ENCODE peak calls at places on chromosomes 7 and 10, in four cellular contexts. T is lower lobe of right lung, O is IMR-90, B is tibial nerve. K is an unnamed sample.

GRCh38 chr10:118783776-118784542 is 29.2 kb upstream of the CACUL1 start:
- DNase-seq in T (no peak), B (no peak), O (no peak), K (no peak)

GRCh38 chr7:103446046-103446520 is at the start of gene SLC26A5:
- DNase-seq in B (no peak), O (no peak), T (peak), K (no peak)

GRCh38 chr10:79933961-79934360 is 14.9 kb downstream of the SFTPD start:
- DNase-seq in O (no peak), B (no peak), T (no peak), K (no peak)

GRCh38 chr7:47080816-47081215 is 501.1 kb downstream of the TNS3 start:
- DNase-seq in O (peak), B (no peak), T (no peak), K (no peak)

GRCh38 chr10:82394122-82394521 is 519.1 kb downstream of the NRG3 start:
- DNase-seq in T (no peak), O (no peak), B (no peak), K (no peak)

GRCh38 chr10:80530251-80530650 is 7.5 kb upstream of the SH2D4B start:
- DNase-seq in T (no peak), O (peak), B (no peak), K (no peak)

GRCh38 chr7:17437586-17437985 is 139.1 kb downstream of the AHR start:
- DNase-seq in O (no peak), B (no peak), T (no peak), K (no peak)

GRCh38 chr7:112212516-112213036 is 6.1 kb downstream of the ZNF277 start:
- DNase-seq in T (no peak), O (peak), B (no peak), K (no peak)

GRCh38 chr10:72719941-72720592 is 28.1 kb downstream of the MCU start:
- DNase-seq in B (no peak), T (no peak), O (no peak), K (no peak)

GRCh38 chr10:6171891-6172354 is 30.8 kb upstream of the PFKFB3 start:
- DNase-seq in O (peak), B (no peak), T (no peak), K (peak)

GRCh38 chr7:142776206-142776844 is 5.6 kb downstream of the PRSS2 start:
- DNase-seq in T (no peak), O (peak), B (no peak), K (no peak)

GRCh38 chr10:71444284-71445054 is 47.7 kb downstream of the CDH23 start:
- DNase-seq in B (no peak), O (no peak), T (no peak), K (no peak)

GRCh38 chr7:115941703-115942268 is 88.8 kb downstream of the TFEC start:
- DNase-seq in O (peak), T (no peak), B (no peak), K (no peak)

GRCh38 chr7:23247101-23247601 is 576 bp downstream of the GPNMB start:
- DNase-seq in T (no peak), O (no peak), B (no peak), K (no peak)

GRCh38 chr7:23247602-23248335 is 1.2 kb downstream of the GPNMB start:
- DNase-seq in O (no peak), B (peak), T (peak), K (no peak)

GRCh38 chr7:23249486-23249885 is 2.9 kb downstream of the GPNMB start:
- DNase-seq in T (no peak), O (no peak), B (no peak), K (no peak)

GRCh38 chr7:23244335-23244635 is 2.3 kb upstream of the GPNMB start:
- DNase-seq in B (no peak), T (no peak), O (no peak), K (no peak)

GRCh38 chr7:23246540-23246939 is at the start of gene GPNMB:
- DNase-seq in T (no peak), B (peak), O (peak), K (peak)
- H3K4me3 ChIP-seq in T (peak), B (peak), O (no peak), K (peak)

GRCh38 chr7:25830228-25830627 is 321.8 kb upstream of the NFE2L3 start:
- DNase-seq in B (no peak), O (no peak), T (no peak), K (no peak)
- TF ChIP-seq CTCF in B (no peak), O (no peak), T (no peak), K (no peak)

DNA sequence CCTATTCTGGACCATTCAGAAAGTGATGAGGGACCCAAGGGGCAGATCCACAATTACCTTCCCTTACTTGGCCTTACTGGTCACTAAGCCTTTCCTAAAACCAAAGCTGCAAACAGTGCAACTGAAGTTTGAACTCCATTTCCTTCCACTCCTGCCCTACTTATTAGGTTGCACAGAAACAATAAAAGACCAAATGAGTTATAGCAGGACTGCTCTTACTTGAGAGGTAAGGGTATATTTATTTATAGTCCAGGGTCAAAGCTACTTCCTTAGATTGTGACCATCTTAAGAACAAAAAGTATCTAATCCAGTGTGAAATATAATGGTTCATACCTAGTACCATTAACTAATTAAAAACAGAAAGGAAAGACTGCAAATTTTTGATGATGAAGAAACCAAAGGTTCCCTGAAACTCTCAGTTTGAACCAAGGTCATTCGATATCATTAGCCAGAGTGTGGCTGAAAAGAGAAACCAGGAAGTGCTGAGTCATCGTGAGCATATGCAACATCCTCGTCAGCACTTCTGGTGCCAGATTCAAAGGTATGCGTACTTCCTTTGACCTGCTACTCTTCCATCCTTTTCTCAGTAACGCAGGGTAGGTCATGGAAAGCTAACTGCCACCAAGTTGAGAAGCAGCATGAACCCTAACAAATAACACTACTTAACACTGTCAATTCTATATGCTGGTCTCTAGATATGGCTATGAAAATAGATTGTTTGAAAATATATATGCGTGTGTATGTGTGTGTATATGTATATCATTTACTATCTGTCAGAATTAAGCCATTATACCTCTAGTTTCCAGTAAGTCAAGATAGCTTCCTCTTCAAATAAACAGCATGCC is 26.8 kb downstream of the CDK6 start:
- DNase-seq in B (no peak), T (no peak), O (peak), K (peak)
- H3K4me3 ChIP-seq in B (no peak), T (no peak), O (no peak), K (no peak)

GRCh38 chr7:3301831-3302618 is 973 bp downstream of the SDK1 start:
- DNase-seq in T (no peak), B (no peak), O (peak), K (no peak)
- TF ChIP-seq CTCF in T (peak), B (peak), O (no peak), K (no peak)

DNA sequence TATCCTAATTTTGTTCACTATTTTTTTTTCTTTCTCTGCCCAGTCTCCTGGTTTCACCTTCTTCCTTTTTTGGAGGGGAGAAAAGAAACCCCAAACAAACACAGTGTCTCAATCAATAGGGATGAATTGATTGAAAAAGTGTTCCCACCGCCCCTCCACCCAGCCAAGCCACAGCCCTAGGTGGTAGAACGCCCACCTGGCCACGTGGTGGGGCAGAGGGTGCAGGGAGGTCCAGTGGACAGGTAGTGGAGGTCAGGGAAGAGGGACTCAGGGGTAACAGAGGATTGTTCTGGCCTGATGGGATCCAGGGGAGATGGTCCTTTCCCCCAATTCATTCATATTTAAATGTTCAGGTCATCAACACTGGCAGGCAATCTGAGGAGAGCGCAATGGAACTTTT is 1.8 kb downstream of the INHBA start:
- DNase-seq in B (no peak), T (no peak), O (no peak), K (no peak)
- H3K4me3 ChIP-seq in B (peak), T (peak), O (peak), K (peak)

GRCh38 chr7:91293136-91293535 is 28.9 kb downstream of the FZD1 start:
- DNase-seq in B (no peak), T (no peak), O (no peak), K (no peak)

GRCh38 chr7:91293840-91294239 is 29.6 kb downstream of the FZD1 start:
- DNase-seq in B (no peak), O (no peak), T (no peak), K (no peak)

GRCh38 chr7:91291302-91291701 is 27.1 kb downstream of the FZD1 start:
- DNase-seq in B (no peak), O (no peak), T (no peak), K (no peak)

GRCh38 chr7:91292506-91292905 is 28.3 kb downstream of the FZD1 start:
- DNase-seq in O (no peak), T (no peak), B (no peak), K (no peak)

GRCh38 chr7:91291902-91292301 is 27.7 kb downstream of the FZD1 start:
- DNase-seq in T (no peak), B (no peak), O (no peak), K (no peak)
- TF ChIP-seq CTCF in T (no peak), B (no peak), O (no peak), K (no peak)

GRCh38 chr10:96641396-96641795 is 54.6 kb upstream of the TM9SF3 start:
- DNase-seq in T (no peak), O (no peak), B (no peak), K (no peak)
- H3K4me3 ChIP-seq in T (no peak), O (no peak), B (no peak), K (no peak)

DNA sequence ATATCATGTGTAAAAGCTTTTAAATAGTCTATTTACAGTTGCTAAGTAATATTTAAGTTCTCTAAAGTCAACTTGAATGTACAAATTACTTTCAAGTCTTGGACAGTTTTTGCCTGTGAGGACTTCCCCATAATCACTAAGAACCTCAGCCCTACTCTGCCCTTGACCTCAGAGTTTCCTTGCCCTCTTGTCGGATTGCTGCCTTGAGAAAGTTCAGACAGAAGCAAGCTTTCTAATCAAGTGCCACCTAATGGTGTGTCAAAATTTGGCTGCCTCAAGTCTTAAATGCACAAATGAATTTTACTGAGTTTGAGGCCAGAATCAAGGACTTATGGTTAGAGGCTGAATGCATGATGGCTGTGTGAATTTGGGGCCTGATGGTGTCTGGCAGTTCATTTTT is 88.3 kb upstream of the KAT6B start:
- DNase-seq in B (no peak), T (no peak), O (peak), K (no peak)
- TF ChIP-seq CTCF in B (no peak), T (no peak), O (no peak), K (no peak)

GRCh38 chr7:133702903-133703302 is 424.2 kb upstream of the LRGUK start:
- DNase-seq in O (no peak), B (no peak), T (no peak), K (no peak)
- H3K4me3 ChIP-seq in O (no peak), B (no peak), T (no peak), K (no peak)

GRCh38 chr7:135240446-135240845 is 6.8 kb downstream of the STRA8 start:
- DNase-seq in O (no peak), B (no peak), T (no peak), K (no peak)

GRCh38 chr7:135238112-135238744 is 4.6 kb downstream of the STRA8 start:
- DNase-seq in O (no peak), T (no peak), B (no peak), K (no peak)

GRCh38 chr7:135236727-135237126 is 3.1 kb downstream of the STRA8 start:
- DNase-seq in T (no peak), O (no peak), B (no peak), K (no peak)

GRCh38 chr7:135242096-135242684 is 8.6 kb downstream of the STRA8 start:
- DNase-seq in T (no peak), O (no peak), B (no peak), K (no peak)

DNA sequence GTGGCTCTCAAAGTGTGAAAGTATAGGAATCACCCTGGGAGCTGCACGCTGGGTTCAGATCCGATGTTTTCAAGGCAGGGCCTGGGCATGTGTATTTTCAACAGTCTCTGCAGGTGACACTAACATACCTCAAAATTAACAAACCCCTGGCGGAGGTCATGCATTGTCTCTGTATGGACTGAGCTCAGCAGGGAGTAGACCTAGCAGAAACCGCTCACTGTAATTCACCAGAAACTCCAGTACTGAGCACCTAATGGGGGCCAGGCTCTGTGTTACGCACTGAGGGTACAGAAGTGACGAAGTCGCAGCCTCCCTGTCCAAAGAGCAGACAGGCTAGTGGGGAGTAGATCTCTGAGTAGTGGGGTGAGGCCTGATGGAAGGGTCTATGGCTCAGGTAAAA is 5.6 kb downstream of the STRA8 start:
- DNase-seq in T (no peak), O (no peak), B (no peak), K (no peak)
- TF ChIP-seq CTCF in T (no peak), O (no peak), B (no peak), K (no peak)

K was measured in AG04449.